ENCODE peak calls at places on chromosomes 2 and 18, in ten cellular contexts. W is fibroblast of mammary gland; U is GOT3; T is caudate nucleus; Q is effector CD4-positive, alpha-beta T cell; A is erythroblast; K is neuronal stem cell; R is stimulated activated CD4-positive, alpha-beta T cell treated with anti-CD3 and anti-CD28 coated beads, Interleukin-1b, Interleukin-23, amount 100 ng/mL, for 1 hour; G is CD8-positive, alpha-beta T cell; E is cardiac muscle cell. O is an unnamed sample.

GRCh38 chr2:108570416-108570815 is 36.1 kb downstream of the LIMS1 start:
- DNase-seq in W (peak), U (no peak), T (no peak), Q (no peak), A (no peak), K (no peak), R (no peak), G (no peak), E (no peak), O (no peak)

GRCh38 chr18:75170022-75170789 is 38.7 kb downstream of the PTGR3 start:
- DNase-seq in W (no peak), U (no peak), T (no peak), Q (no peak), A (no peak), K (no peak), R (no peak), G (no peak), E (no peak), O (no peak)

GRCh38 chr2:149561309-149561926 is 26.2 kb downstream of the MMADHC start:
- DNase-seq in W (peak), U (no peak), T (no peak), Q (peak), A (peak), K (peak), R (no peak), G (peak), E (peak), O (peak)

GRCh38 chr2:144329472-144329871 is 190.4 kb downstream of the ZEB2 start:
- DNase-seq in W (no peak), U (no peak), T (no peak), Q (no peak), A (no peak), K (no peak), R (no peak), G (no peak), E (no peak), O (no peak)

GRCh38 chr2:1781291-1782080 is 37.2 kb upstream of the PXDN start:
- DNase-seq in W (no peak), U (no peak), T (no peak), Q (peak), A (no peak), K (no peak), R (no peak), G (peak), E (no peak), O (no peak)

GRCh38 chr2:128552141-128552805 is 233.6 kb upstream of the HS6ST1 start:
- DNase-seq in W (no peak), U (no peak), T (no peak), Q (no peak), A (no peak), K (no peak), R (no peak), G (no peak), E (no peak), O (no peak)

GRCh38 chr2:181570833-181571661 is 85.9 kb downstream of the CERKL start:
- DNase-seq in W (peak), U (no peak), T (no peak), Q (no peak), A (peak), K (no peak), R (no peak), G (no peak), E (no peak), O (no peak)

GRCh38 chr2:17976871-17977746 is 98.6 kb downstream of the KCNS3 start:
- DNase-seq in W (peak), U (no peak), T (no peak), Q (no peak), A (no peak), K (no peak), R (no peak), G (no peak), E (no peak), O (peak)

GRCh38 chr2:177078416-177078815 is 134.2 kb upstream of the HNRNPA3 start:
- DNase-seq in W (peak), U (no peak), T (no peak), Q (no peak), A (no peak), K (no peak), R (no peak), G (no peak), E (no peak), O (peak)

GRCh38 chr18:38790303-38790702 is 1224.7 kb upstream of the CELF4 start:
- DNase-seq in W (no peak), U (no peak), T (no peak), Q (no peak), A (peak), K (no peak), R (no peak), G (no peak), E (peak), O (no peak)

GRCh38 chr18:77093067-77093430 is 39.5 kb downstream of the MBP start:
- DNase-seq in W (no peak), U (no peak), T (no peak), Q (no peak), A (no peak), K (no peak), R (no peak), G (no peak), E (no peak), O (no peak)

GRCh38 chr2:146730882-146731281 is 1113.9 kb upstream of the ACVR2A start:
- DNase-seq in W (peak), U (no peak), T (no peak), Q (no peak), A (no peak), K (no peak), R (no peak), G (no peak), E (no peak), O (no peak)

GRCh38 chr2:77443076-77443475 is 79.1 kb downstream of the LRRTM4 start:
- DNase-seq in W (no peak), U (no peak), T (no peak), Q (no peak), A (no peak), K (no peak), R (no peak), G (no peak), E (no peak), O (no peak)

GRCh38 chr2:118013221-118013723 is 598 bp downstream of the CCDC93 start:
- DNase-seq in W (no peak), U (peak), T (no peak), Q (peak), A (peak), K (peak), R (no peak), G (peak), E (peak), O (peak)

GRCh38 chr2:68926782-68927181 is 25.9 kb downstream of the GKN2 start:
- DNase-seq in W (no peak), U (no peak), T (no peak), Q (no peak), A (no peak), K (no peak), R (no peak), G (no peak), E (no peak), O (no peak)

GRCh38 chr2:128264881-128265607 is 53.6 kb downstream of the HS6ST1 start:
- DNase-seq in W (no peak), U (no peak), T (no peak), Q (no peak), A (no peak), K (no peak), R (no peak), G (no peak), E (no peak), O (no peak)

GRCh38 chr18:42174909-42175308 is 219.9 kb downstream of the PIK3C3 start:
- DNase-seq in W (no peak), U (no peak), T (no peak), Q (no peak), A (no peak), K (peak), R (no peak), G (no peak), E (peak), O (peak)

GRCh38 chr2:105896765-105897163 is 152.1 kb downstream of the NCK2 start:
- DNase-seq in W (no peak), U (no peak), T (no peak), Q (no peak), A (no peak), K (no peak), R (no peak), G (no peak), E (no peak), O (no peak)

GRCh38 chr2:158795110-158795924 is at the start of gene DAPL1:
- DNase-seq in W (no peak), U (no peak), T (no peak), Q (no peak), A (no peak), K (no peak), R (no peak), G (no peak), E (peak), O (no peak)

GRCh38 chr2:12533337-12533736 is 183.4 kb upstream of the TRIB2 start:
- DNase-seq in W (no peak), U (no peak), T (no peak), Q (no peak), A (no peak), K (no peak), R (no peak), G (no peak), E (no peak), O (no peak)

GRCh38 chr2:7704296-7704865 is 787.2 kb downstream of the RNF144A start:
- DNase-seq in W (peak), U (no peak), T (no peak), Q (no peak), A (no peak), K (no peak), R (no peak), G (no peak), E (no peak), O (peak)

GRCh38 chr18:76495435-76496199 is 575 bp upstream of the ZNF516 start:
- DNase-seq in W (peak), U (no peak), T (no peak), Q (no peak), A (peak), K (peak), R (no peak), G (peak), E (peak), O (peak)

GRCh38 chr2:228548230-228548629 is 366.7 kb upstream of the SPHKAP start:
- DNase-seq in W (peak), U (no peak), T (no peak), Q (no peak), A (no peak), K (no peak), R (no peak), G (no peak), E (no peak), O (no peak)

O was measured in AG20443.